ENCODE peak calls at places on chromosomes 11 and 22, in four cellular contexts. T is CD4-positive, CD25-positive, alpha-beta regulatory T cell; I is NB4; X is GM23248. W is an unnamed sample.

GRCh38 chr11:10314199-10315072 is 9.6 kb downstream of the ADM start:
- DNase-seq in T (peak; percentile 69), I (peak; percentile 68), X (peak; percentile 53), W (no peak)

GRCh38 chr22:22800716-22801115 is 86.9 kb upstream of the IGLL5 start:
- DNase-seq in T (no peak), I (no peak), X (peak; percentile 48), W (no peak)

GRCh38 chr11:67629386-67630229 is at the start of gene NUDT8:
- DNase-seq in T (peak; percentile 92), I (peak; percentile 93), X (peak; percentile 92), W (peak; percentile 81)

GRCh38 chr11:64711138-64711943 is 11.7 kb downstream of the NRXN2 start:
- DNase-seq in T (no peak), I (no peak), X (no peak), W (no peak)

GRCh38 chr22:23364389-23364788 is 184.1 kb downstream of the BCR start:
- DNase-seq in T (no peak), I (no peak), X (no peak), W (no peak)

GRCh38 chr11:30573951-30574350 is 12.2 kb downstream of the MPPED2 start:
- DNase-seq in T (no peak), I (no peak), X (no peak), W (no peak)

GRCh38 chr22:44893731-44894080 is 116.1 kb downstream of the PHF21B start:
- DNase-seq in T (no peak), I (no peak), X (no peak), W (no peak)

GRCh38 chr22:20013382-20013871 is 3.2 kb downstream of the ARVCF start:
- DNase-seq in T (peak; percentile 24), I (peak; percentile 46), X (peak; percentile 48), W (peak; percentile 94)

GRCh38 chr22:35894464-35894878 is 134.2 kb downstream of the RBFOX2 start:
- DNase-seq in T (no peak), I (no peak), X (no peak), W (no peak)

GRCh38 chr11:65159005-65159404 is 11.0 kb upstream of the SPDYC start:
- DNase-seq in T (no peak), I (no peak), X (no peak), W (no peak)

GRCh38 chr22:40512426-40513136 is 123.9 kb downstream of the MRTFA start:
- DNase-seq in T (no peak), I (no peak), X (peak; percentile 98), W (no peak)

GRCh38 chr22:19105867-19106802 is 16.1 kb downstream of the DGCR2 start:
- DNase-seq in T (peak; percentile 73), I (peak; percentile 45), X (no peak), W (peak; percentile 34)

GRCh38 chr11:43974830-43975229 is 32.4 kb downstream of the C11orf96 start:
- DNase-seq in T (no peak), I (no peak), X (no peak), W (no peak)

GRCh38 chr11:67281552-67282150 is 7.5 kb upstream of the ANKRD13D start:
- DNase-seq in T (no peak), I (no peak), X (no peak), W (peak; percentile 10)

GRCh38 chr11:131579932-131580387 is 209.5 kb downstream of the NTM start:
- DNase-seq in T (no peak), I (peak; percentile 16), X (peak; percentile 95), W (no peak)

GRCh38 chr11:12540913-12541587 is 133.2 kb upstream of the TEAD1 start:
- DNase-seq in T (no peak), I (no peak), X (peak; percentile 96), W (no peak)

GRCh38 chr11:67302571-67303131 is 679 bp upstream of the SSH3 start:
- DNase-seq in T (no peak), I (peak; percentile 72), X (peak; percentile 37), W (no peak)

GRCh38 chr11:45774786-45775185 is 30.2 kb upstream of the SLC35C1 start:
- DNase-seq in T (no peak), I (no peak), X (no peak), W (no peak)

GRCh38 chr11:110679323-110679980 is 32.8 kb downstream of the ARHGAP20 start:
- DNase-seq in T (no peak), I (no peak), X (peak; percentile 40), W (no peak)

GRCh38 chr22:30312053-30312452 is 14.7 kb downstream of the TBC1D10A start:
- DNase-seq in T (no peak), I (no peak), X (peak; percentile 91), W (no peak)

GRCh38 chr11:69444381-69445130 is 36.9 kb upstream of the LINC01488 start:
- DNase-seq in T (no peak), I (peak; percentile 99), X (peak; percentile 91), W (no peak)

GRCh38 chr11:69443968-69444364 is 37.5 kb upstream of the LINC01488 start:
- DNase-seq in T (no peak), I (no peak), X (peak; percentile 79), W (no peak)

GRCh38 chr11:69443138-69443967 is 38.1 kb upstream of the LINC01488 start:
- DNase-seq in T (peak; percentile 77), I (peak; percentile 99), X (peak; percentile 97), W (peak; percentile 98)

GRCh38 chr11:69442012-69442806 is 39.3 kb upstream of the LINC01488 start:
- DNase-seq in T (no peak), I (peak; percentile 36), X (peak; percentile 68), W (no peak)

GRCh38 chr11:69442807-69443137 is 38.7 kb upstream of the LINC01488 start:
- DNase-seq in T (no peak), I (no peak), X (peak; percentile 88), W (no peak)
- H3K4me3 ChIP-seq in T (no peak overlapping the region), I (peak overlapping the region; percentile 36), X (peak overlapping the region; percentile 55), W (no peak overlapping the region)

GRCh38 chr11:123188508-123189165 is 6.4 kb downstream of the CLMP start:
- DNase-seq in T (no peak), I (no peak), X (peak; percentile 88), W (no peak)
- H3K4me3 ChIP-seq in T (no peak overlapping the region), I (no peak overlapping the region), X (peak overlapping the region; percentile 86), W (no peak overlapping the region)

GRCh38 chr22:38257650-38258246 is 15.1 kb downstream of the TMEM184B start:
- DNase-seq in T (no peak), I (no peak), X (peak; percentile 24), W (no peak)
- H3K4me3 ChIP-seq in T (no peak overlapping the region), I (no peak overlapping the region), X (peak overlapping the region; percentile 68), W (no peak overlapping the region)

GRCh38 chr11:32527191-32527590 is 56.4 kb upstream of the EIF3M start:
- DNase-seq in T (no peak), I (no peak), X (no peak), W (no peak)
- H3K4me3 ChIP-seq in T (no peak overlapping the region), I (no peak overlapping the region), X (no peak overlapping the region), W (no peak overlapping the region)

GRCh38 chr11:93513763-93514162 is 29.4 kb downstream of the SMCO4 start:
- DNase-seq in T (no peak), I (no peak), X (no peak), W (peak; percentile 84)

GRCh38 chr11:93512965-93513667 is 30.1 kb downstream of the SMCO4 start:
- DNase-seq in T (no peak), I (peak; percentile 58), X (no peak), W (no peak)

GRCh38 chr11:93510196-93510898 is 32.8 kb downstream of the SMCO4 start:
- DNase-seq in T (no peak), I (no peak), X (no peak), W (no peak)

GRCh38 chr11:93514712-93515111 is 28.5 kb downstream of the SMCO4 start:
- DNase-seq in T (no peak), I (no peak), X (no peak), W (no peak)

DNA sequence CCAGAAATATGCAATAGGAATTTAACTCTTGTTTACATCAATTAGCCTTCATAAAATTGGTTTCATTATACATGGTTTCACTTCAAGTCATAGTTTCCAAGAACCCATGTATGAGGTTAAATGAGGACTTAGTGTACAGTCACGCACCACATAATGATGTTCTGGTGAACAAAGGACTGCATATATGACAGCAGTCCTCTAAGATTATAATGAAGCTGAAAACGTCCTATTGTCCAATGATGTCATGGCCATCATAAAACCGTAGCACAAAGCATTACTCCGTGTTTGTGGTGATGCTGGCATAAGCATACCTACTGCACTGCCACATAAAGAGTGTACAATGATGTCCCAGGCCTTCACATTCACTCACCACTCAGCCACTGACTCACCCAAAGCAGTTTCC is 31.1 kb downstream of the SMCO4 start:
- DNase-seq in T (peak; percentile 81), I (no peak), X (no peak), W (no peak)
- H3K4me3 ChIP-seq in T (no peak overlapping the region), I (no peak overlapping the region), X (no peak overlapping the region), W (no peak overlapping the region)

GRCh38 chr11:5622802-5623201 is 2.0 kb upstream of the TRIM34 start:
- DNase-seq in T (no peak), I (no peak), X (no peak), W (no peak)

GRCh38 chr11:5621580-5621979 is 3.2 kb upstream of the TRIM34 start:
- DNase-seq in T (no peak), I (no peak), X (no peak), W (no peak)

GRCh38 chr11:5624489-5625278 is at the start of gene TRIM34:
- DNase-seq in T (peak; percentile 87), I (peak; percentile 80), X (peak; percentile 85), W (no peak)

GRCh38 chr11:5626191-5626590 is 1.4 kb downstream of the TRIM34 start:
- DNase-seq in T (no peak), I (no peak), X (peak; percentile 68), W (no peak)

GRCh38 chr11:5625281-5625680 is 480 bp downstream of the TRIM34 start:
- DNase-seq in T (no peak), I (no peak), X (peak; percentile 13), W (no peak)
- H3K4me3 ChIP-seq in T (peak overlapping the region; percentile 100), I (peak overlapping the region; percentile 87), X (peak overlapping the region; percentile 95), W (no peak overlapping the region)

GRCh38 chr11:92623055-92623454 is 346.4 kb upstream of the MTNR1B start:
- DNase-seq in T (no peak), I (no peak), X (no peak), W (no peak)
- H3K4me3 ChIP-seq in T (no peak overlapping the region), I (no peak overlapping the region), X (no peak overlapping the region), W (no peak overlapping the region)

GRCh38 chr22:50622723-50623327 is 5.1 kb downstream of the ARSA start:
- DNase-seq in T (no peak), I (no peak), X (no peak), W (no peak)

GRCh38 chr22:50621491-50621880 is 6.5 kb downstream of the ARSA start:
- DNase-seq in T (peak; percentile 89), I (peak; percentile 73), X (no peak), W (no peak)

GRCh38 chr22:50621948-50622722 is 5.8 kb downstream of the ARSA start:
- DNase-seq in T (peak; percentile 64), I (peak; percentile 36), X (no peak), W (no peak)

GRCh38 chr22:50624347-50625130 is 3.4 kb downstream of the ARSA start:
- DNase-seq in T (no peak), I (no peak), X (no peak), W (no peak)

DNA sequence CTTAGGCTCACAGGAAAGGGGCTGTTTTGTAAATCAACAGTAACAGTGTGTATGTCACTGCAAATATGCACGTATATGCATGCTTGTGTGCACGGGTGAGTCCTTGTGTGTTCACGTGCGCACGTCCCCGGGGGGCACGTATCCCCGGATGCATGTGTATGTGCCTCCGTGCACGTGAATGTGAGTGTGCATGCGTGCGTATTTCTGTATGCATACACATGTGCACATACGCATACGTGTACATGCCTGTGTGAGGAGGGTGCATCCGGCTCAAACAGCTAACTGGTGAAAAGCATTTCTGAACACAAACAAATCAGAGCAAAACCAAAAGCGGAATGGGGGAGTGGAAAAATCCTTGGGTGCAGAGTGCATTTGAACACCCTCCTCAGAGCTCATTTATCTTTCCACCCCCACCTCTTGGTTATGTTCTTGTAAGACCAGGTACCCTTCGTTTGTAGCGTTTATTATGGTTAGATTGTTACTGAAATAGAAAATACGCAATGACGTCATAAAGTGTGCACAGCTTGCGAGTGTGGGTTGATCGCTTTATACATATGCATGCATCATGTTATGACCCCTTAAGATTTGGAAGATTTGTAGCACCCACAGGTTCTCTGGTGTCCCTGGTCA is 7.0 kb downstream of the ARSA start:
- DNase-seq in T (peak; percentile 91), I (peak; percentile 31), X (peak; percentile 36), W (no peak)
- H3K4me3 ChIP-seq in T (peak overlapping the region; percentile 82), I (peak overlapping the region; percentile 3), X (peak overlapping the region; percentile 0), W (peak overlapping the region; percentile 49)

W was measured in BE2C.